ENCODE peak calls at places on chromosome 6, in nine cellular contexts. One of them, this sample, is unnamed.

GRCh38 chr6:68235192-68235812 is 399.8 kb upstream of the ADGRB3 start:
- DNase-seq in cardiac fibroblast: peak
- DNase-seq in progenitor cell of endocrine pancreas: no peak
- DNase-seq in lower lobe of right lung: no peak
- DNase-seq in heart left ventricle: no peak
- DNase-seq in right atrium auricular region: no peak
- DNase-seq in AG04450: no peak
- DNase-seq in left ventricle myocardium inferior: no peak
- DNase-seq in endothelial cell: no peak
- DNase-seq in this sample: no peak

GRCh38 chr6:165983112-165984072 is 184.3 kb downstream of the TBXT start:
- DNase-seq in lower lobe of right lung: no peak
- DNase-seq in heart left ventricle: no peak
- DNase-seq in right atrium auricular region: no peak
- DNase-seq in progenitor cell of endocrine pancreas: no peak
- DNase-seq in endothelial cell: no peak
- DNase-seq in left ventricle myocardium inferior: no peak
- DNase-seq in AG04450: no peak
- DNase-seq in cardiac fibroblast: no peak
- DNase-seq in this sample: no peak

GRCh38 chr6:45105170-45105820 is 222.8 kb upstream of the RUNX2 start:
- DNase-seq in cardiac fibroblast: no peak
- DNase-seq in left ventricle myocardium inferior: no peak
- DNase-seq in lower lobe of right lung: no peak
- DNase-seq in AG04450: no peak
- DNase-seq in progenitor cell of endocrine pancreas: no peak
- DNase-seq in endothelial cell: no peak
- DNase-seq in heart left ventricle: no peak
- DNase-seq in right atrium auricular region: no peak
- DNase-seq in this sample: no peak

GRCh38 chr6:151075005-151075404 is 164.8 kb upstream of the AKAP12 start:
- DNase-seq in progenitor cell of endocrine pancreas: no peak
- DNase-seq in heart left ventricle: no peak
- DNase-seq in left ventricle myocardium inferior: no peak
- DNase-seq in AG04450: no peak
- DNase-seq in lower lobe of right lung: no peak
- DNase-seq in right atrium auricular region: no peak
- DNase-seq in cardiac fibroblast: no peak
- DNase-seq in endothelial cell: no peak
- DNase-seq in this sample: no peak

GRCh38 chr6:98044168-98044567 is 761.2 kb upstream of the MMS22L start:
- DNase-seq in heart left ventricle: no peak
- DNase-seq in cardiac fibroblast: no peak
- DNase-seq in progenitor cell of endocrine pancreas: no peak
- DNase-seq in endothelial cell: no peak
- DNase-seq in lower lobe of right lung: no peak
- DNase-seq in right atrium auricular region: no peak
- DNase-seq in AG04450: no peak
- DNase-seq in left ventricle myocardium inferior: no peak
- DNase-seq in this sample: no peak

GRCh38 chr6:5025911-5026819 is 22.3 kb upstream of the RPP40 start:
- DNase-seq in endothelial cell: peak
- DNase-seq in AG04450: no peak
- DNase-seq in heart left ventricle: peak
- DNase-seq in lower lobe of right lung: peak
- DNase-seq in cardiac fibroblast: peak
- DNase-seq in progenitor cell of endocrine pancreas: peak
- DNase-seq in left ventricle myocardium inferior: peak
- DNase-seq in right atrium auricular region: peak
- DNase-seq in this sample: no peak

GRCh38 chr6:80618953-80619352 is 512.5 kb downstream of the BCKDHB start:
- DNase-seq in lower lobe of right lung: no peak
- DNase-seq in left ventricle myocardium inferior: no peak
- DNase-seq in heart left ventricle: no peak
- DNase-seq in cardiac fibroblast: peak
- DNase-seq in progenitor cell of endocrine pancreas: no peak
- DNase-seq in AG04450: no peak
- DNase-seq in endothelial cell: no peak
- DNase-seq in right atrium auricular region: no peak
- DNase-seq in this sample: no peak

GRCh38 chr6:42958125-42958524 is 2.4 kb upstream of the GNMT start:
- DNase-seq in lower lobe of right lung: no peak
- DNase-seq in heart left ventricle: no peak
- DNase-seq in cardiac fibroblast: peak
- DNase-seq in progenitor cell of endocrine pancreas: no peak
- DNase-seq in endothelial cell: no peak
- DNase-seq in AG04450: no peak
- DNase-seq in right atrium auricular region: no peak
- DNase-seq in left ventricle myocardium inferior: no peak
- DNase-seq in this sample: no peak

GRCh38 chr6:90179190-90180169 is 117.2 kb downstream of the BACH2 start:
- DNase-seq in lower lobe of right lung: no peak
- DNase-seq in endothelial cell: no peak
- DNase-seq in AG04450: no peak
- DNase-seq in cardiac fibroblast: peak
- DNase-seq in right atrium auricular region: no peak
- DNase-seq in left ventricle myocardium inferior: no peak
- DNase-seq in progenitor cell of endocrine pancreas: no peak
- DNase-seq in heart left ventricle: no peak
- DNase-seq in this sample: no peak

GRCh38 chr6:100202417-100203194 is 208.6 kb upstream of the MCHR2 start:
- DNase-seq in left ventricle myocardium inferior: no peak
- DNase-seq in endothelial cell: no peak
- DNase-seq in heart left ventricle: peak
- DNase-seq in cardiac fibroblast: peak
- DNase-seq in progenitor cell of endocrine pancreas: no peak
- DNase-seq in right atrium auricular region: no peak
- DNase-seq in AG04450: peak
- DNase-seq in lower lobe of right lung: no peak
- DNase-seq in this sample: no peak

GRCh38 chr6:100203391-100203790 is 209.4 kb upstream of the MCHR2 start:
- DNase-seq in cardiac fibroblast: peak
- DNase-seq in left ventricle myocardium inferior: no peak
- DNase-seq in right atrium auricular region: no peak
- DNase-seq in lower lobe of right lung: no peak
- DNase-seq in progenitor cell of endocrine pancreas: no peak
- DNase-seq in endothelial cell: no peak
- DNase-seq in AG04450: peak
- DNase-seq in heart left ventricle: no peak
- DNase-seq in this sample: no peak
- TF ChIP-seq CTCF in cardiac fibroblast: no peak
- TF ChIP-seq CTCF in left ventricle myocardium inferior: no peak
- TF ChIP-seq CTCF in right atrium auricular region: no peak
- TF ChIP-seq CTCF in lower lobe of right lung: no peak
- TF ChIP-seq CTCF in progenitor cell of endocrine pancreas: no peak
- TF ChIP-seq CTCF in endothelial cell: no peak
- TF ChIP-seq CTCF in AG04450: no peak
- TF ChIP-seq CTCF in heart left ventricle: no peak
- TF ChIP-seq CTCF in this sample: no peak

GRCh38 chr6:106614131-106614530 is 15.2 kb downstream of the RTN4IP1 start:
- DNase-seq in left ventricle myocardium inferior: no peak
- DNase-seq in progenitor cell of endocrine pancreas: no peak
- DNase-seq in heart left ventricle: no peak
- DNase-seq in cardiac fibroblast: no peak
- DNase-seq in endothelial cell: no peak
- DNase-seq in lower lobe of right lung: no peak
- DNase-seq in AG04450: no peak
- DNase-seq in right atrium auricular region: no peak
- DNase-seq in this sample: no peak
- TF ChIP-seq CTCF in left ventricle myocardium inferior: no peak
- TF ChIP-seq CTCF in progenitor cell of endocrine pancreas: no peak
- TF ChIP-seq CTCF in heart left ventricle: no peak
- TF ChIP-seq CTCF in cardiac fibroblast: no peak
- TF ChIP-seq CTCF in endothelial cell: no peak
- TF ChIP-seq CTCF in lower lobe of right lung: no peak
- TF ChIP-seq CTCF in AG04450: no peak
- TF ChIP-seq CTCF in right atrium auricular region: no peak
- TF ChIP-seq CTCF in this sample: no peak

GRCh38 chr6:109478848-109479624 is 4.0 kb downstream of the ZBTB24 start:
- DNase-seq in left ventricle myocardium inferior: no peak
- DNase-seq in right atrium auricular region: no peak
- DNase-seq in lower lobe of right lung: no peak
- DNase-seq in progenitor cell of endocrine pancreas: no peak
- DNase-seq in heart left ventricle: no peak
- DNase-seq in AG04450: no peak
- DNase-seq in cardiac fibroblast: no peak
- DNase-seq in endothelial cell: no peak
- DNase-seq in this sample: no peak

GRCh38 chr6:109477184-109477583 is 5.8 kb downstream of the ZBTB24 start:
- DNase-seq in progenitor cell of endocrine pancreas: no peak
- DNase-seq in left ventricle myocardium inferior: no peak
- DNase-seq in endothelial cell: no peak
- DNase-seq in AG04450: no peak
- DNase-seq in right atrium auricular region: no peak
- DNase-seq in lower lobe of right lung: no peak
- DNase-seq in heart left ventricle: no peak
- DNase-seq in cardiac fibroblast: no peak
- DNase-seq in this sample: no peak

GRCh38 chr6:109475625-109476024 is 7.4 kb downstream of the ZBTB24 start:
- DNase-seq in endothelial cell: no peak
- DNase-seq in AG04450: no peak
- DNase-seq in lower lobe of right lung: no peak
- DNase-seq in left ventricle myocardium inferior: no peak
- DNase-seq in progenitor cell of endocrine pancreas: no peak
- DNase-seq in cardiac fibroblast: no peak
- DNase-seq in heart left ventricle: no peak
- DNase-seq in right atrium auricular region: no peak
- DNase-seq in this sample: no peak

GRCh38 chr6:109478222-109478805 is 4.7 kb downstream of the ZBTB24 start:
- DNase-seq in lower lobe of right lung: no peak
- DNase-seq in heart left ventricle: no peak
- DNase-seq in cardiac fibroblast: no peak
- DNase-seq in endothelial cell: no peak
- DNase-seq in right atrium auricular region: no peak
- DNase-seq in AG04450: no peak
- DNase-seq in left ventricle myocardium inferior: no peak
- DNase-seq in progenitor cell of endocrine pancreas: no peak
- DNase-seq in this sample: no peak

GRCh38 chr6:109477725-109478124 is 5.3 kb downstream of the ZBTB24 start:
- DNase-seq in lower lobe of right lung: no peak
- DNase-seq in heart left ventricle: no peak
- DNase-seq in AG04450: no peak
- DNase-seq in left ventricle myocardium inferior: no peak
- DNase-seq in right atrium auricular region: no peak
- DNase-seq in progenitor cell of endocrine pancreas: no peak
- DNase-seq in endothelial cell: no peak
- DNase-seq in cardiac fibroblast: no peak
- DNase-seq in this sample: no peak
- TF ChIP-seq CTCF in lower lobe of right lung: no peak
- TF ChIP-seq CTCF in heart left ventricle: no peak
- TF ChIP-seq CTCF in AG04450: no peak
- TF ChIP-seq CTCF in left ventricle myocardium inferior: no peak
- TF ChIP-seq CTCF in right atrium auricular region: no peak
- TF ChIP-seq CTCF in progenitor cell of endocrine pancreas: no peak
- TF ChIP-seq CTCF in endothelial cell: no peak
- TF ChIP-seq CTCF in cardiac fibroblast: no peak
- TF ChIP-seq CTCF in this sample: no peak

GRCh38 chr6:104862456-104862855 is 2.7 kb upstream of the HACE1 start:
- DNase-seq in cardiac fibroblast: no peak
- DNase-seq in progenitor cell of endocrine pancreas: no peak
- DNase-seq in left ventricle myocardium inferior: no peak
- DNase-seq in right atrium auricular region: no peak
- DNase-seq in lower lobe of right lung: no peak
- DNase-seq in AG04450: peak
- DNase-seq in heart left ventricle: no peak
- DNase-seq in endothelial cell: no peak
- DNase-seq in this sample: no peak

GRCh38 chr6:104860221-104860620 is 502 bp upstream of the HACE1 start:
- DNase-seq in lower lobe of right lung: no peak
- DNase-seq in right atrium auricular region: no peak
- DNase-seq in cardiac fibroblast: no peak
- DNase-seq in endothelial cell: no peak
- DNase-seq in AG04450: no peak
- DNase-seq in left ventricle myocardium inferior: no peak
- DNase-seq in progenitor cell of endocrine pancreas: no peak
- DNase-seq in heart left ventricle: no peak
- DNase-seq in this sample: no peak

GRCh38 chr6:104855507-104855906 is 4.2 kb downstream of the HACE1 start:
- DNase-seq in progenitor cell of endocrine pancreas: no peak
- DNase-seq in AG04450: no peak
- DNase-seq in heart left ventricle: no peak
- DNase-seq in endothelial cell: no peak
- DNase-seq in right atrium auricular region: no peak
- DNase-seq in left ventricle myocardium inferior: no peak
- DNase-seq in lower lobe of right lung: no peak
- DNase-seq in cardiac fibroblast: peak
- DNase-seq in this sample: no peak

DNA sequence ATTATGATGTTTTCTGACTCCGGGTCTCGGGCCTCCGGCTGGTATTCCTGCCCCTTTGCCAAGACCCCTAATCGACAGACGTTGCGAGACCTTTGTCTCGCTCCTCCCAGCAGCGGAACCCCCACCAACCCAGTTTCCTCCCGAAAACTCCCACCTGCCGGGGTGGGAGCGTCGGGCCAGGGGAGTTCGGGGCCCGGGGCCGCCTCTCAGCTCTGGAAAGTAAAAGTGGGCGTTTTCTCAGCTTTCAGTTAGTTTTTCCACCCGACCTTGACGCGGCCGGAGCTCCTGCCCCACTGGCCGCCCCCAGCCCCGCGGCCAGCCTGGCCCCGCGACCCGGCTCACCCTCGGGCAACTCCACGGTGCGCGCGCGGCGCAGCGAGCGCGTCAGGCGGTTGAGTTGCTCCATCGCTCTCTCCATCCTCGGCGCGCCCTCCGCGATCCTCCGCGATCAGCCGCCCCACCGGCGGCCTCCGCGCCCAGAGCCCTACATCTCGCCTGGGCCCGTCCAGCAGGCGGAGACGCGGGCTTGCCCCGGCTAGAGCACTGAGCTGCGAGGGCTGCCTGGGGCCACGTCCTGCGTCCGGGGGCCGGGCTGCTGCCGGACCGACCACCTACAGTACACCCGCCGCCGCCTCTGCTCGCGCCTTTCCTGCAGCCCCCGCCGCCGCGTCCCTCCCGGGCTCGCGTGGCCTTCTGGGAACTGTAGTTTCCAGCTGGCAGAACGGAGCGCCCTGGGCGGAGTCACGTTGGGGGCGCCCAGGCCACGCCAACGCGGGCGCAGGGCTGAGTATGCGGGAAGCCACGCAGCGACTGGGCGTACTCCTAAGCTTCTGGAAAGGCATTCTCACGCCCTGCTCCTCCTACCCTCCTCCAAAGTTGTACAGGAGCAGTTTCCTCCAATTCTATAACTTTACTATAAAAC is at the start of gene HACE1:
- DNase-seq in progenitor cell of endocrine pancreas: peak
- DNase-seq in left ventricle myocardium inferior: peak
- DNase-seq in AG04450: peak
- DNase-seq in heart left ventricle: peak
- DNase-seq in lower lobe of right lung: peak
- DNase-seq in endothelial cell: peak
- DNase-seq in right atrium auricular region: peak
- DNase-seq in cardiac fibroblast: peak
- DNase-seq in this sample: peak
- TF ChIP-seq CTCF in progenitor cell of endocrine pancreas: peak
- TF ChIP-seq CTCF in left ventricle myocardium inferior: peak
- TF ChIP-seq CTCF in AG04450: peak
- TF ChIP-seq CTCF in heart left ventricle: peak
- TF ChIP-seq CTCF in lower lobe of right lung: peak
- TF ChIP-seq CTCF in endothelial cell: no peak
- TF ChIP-seq CTCF in right atrium auricular region: peak
- TF ChIP-seq CTCF in cardiac fibroblast: no peak
- TF ChIP-seq CTCF in this sample: no peak

GRCh38 chr6:56842602-56843475 is 112.1 kb upstream of the BEND6 start:
- DNase-seq in endothelial cell: peak
- DNase-seq in cardiac fibroblast: peak
- DNase-seq in right atrium auricular region: no peak
- DNase-seq in heart left ventricle: peak
- DNase-seq in lower lobe of right lung: peak
- DNase-seq in progenitor cell of endocrine pancreas: no peak
- DNase-seq in AG04450: no peak
- DNase-seq in left ventricle myocardium inferior: peak
- DNase-seq in this sample: no peak
- TF ChIP-seq CTCF in endothelial cell: no peak
- TF ChIP-seq CTCF in cardiac fibroblast: no peak
- TF ChIP-seq CTCF in right atrium auricular region: no peak
- TF ChIP-seq CTCF in heart left ventricle: no peak
- TF ChIP-seq CTCF in lower lobe of right lung: no peak
- TF ChIP-seq CTCF in progenitor cell of endocrine pancreas: no peak
- TF ChIP-seq CTCF in AG04450: no peak
- TF ChIP-seq CTCF in left ventricle myocardium inferior: no peak
- TF ChIP-seq CTCF in this sample: no peak

This sample was measured in activated B cell treated with CpG ODN at 0.5 μM for 24 hours.